ENCODE peak calls at places on chromosomes 11 and 22, in six cellular contexts. F is NCI-H510A; T is stimulated activated CD8-positive, alpha-beta memory T cell treated with anti-CD3 and anti-CD28 coated beads, Interleukin-15, amount 100 ng/mL, for 48 hours; Z is OCI-LY7; X is CD4-positive, alpha-beta T cell; M is HCT116. L is an unnamed sample.

GRCh38 chr11:33936745-33937612 is 45.1 kb upstream of the LMO2 start:
- DNase-seq in F (no peak), T (no peak), Z (no peak), X (no peak), M (no peak), L (peak)

GRCh38 chr11:58801974-58802545 is 42.4 kb downstream of the GLYATL2 start:
- DNase-seq in F (no peak), T (no peak), Z (no peak), X (no peak), M (no peak), L (no peak)

GRCh38 chr22:38968801-38969200 is 11.4 kb downstream of the APOBEC3A start:
- DNase-seq in F (no peak), T (no peak), Z (no peak), X (no peak), M (no peak), L (no peak)

GRCh38 chr11:81658722-81659121 is 1074.9 kb downstream of the FAM181B start:
- DNase-seq in F (no peak), T (no peak), Z (peak), X (no peak), M (no peak), L (peak)

GRCh38 chr11:116233581-116233980 is 539.2 kb downstream of the BUD13 start:
- DNase-seq in F (no peak), T (no peak), Z (no peak), X (no peak), M (no peak), L (no peak)

GRCh38 chr22:38569181-38569971 is 607 bp downstream of the DMC1 start:
- DNase-seq in F (no peak), T (no peak), Z (peak), X (no peak), M (no peak), L (no peak)

GRCh38 chr11:10390375-10390774 is 64.7 kb upstream of the AMPD3 start:
- DNase-seq in F (no peak), T (no peak), Z (no peak), X (no peak), M (no peak), L (peak)

GRCh38 chr11:126474888-126475626 is 119.6 kb downstream of the ST3GAL4 start:
- DNase-seq in F (no peak), T (no peak), Z (no peak), X (no peak), M (no peak), L (no peak)

GRCh38 chr11:16512163-16512562 is 155.8 kb upstream of the SOX6 start:
- DNase-seq in F (no peak), T (no peak), Z (no peak), X (no peak), M (no peak), L (peak)

GRCh38 chr22:36727927-36728488 is 24.5 kb upstream of the CACNG2 start:
- DNase-seq in F (no peak), T (no peak), Z (no peak), X (no peak), M (no peak), L (no peak)

GRCh38 chr11:61738776-61739175 is 13.7 kb upstream of the MYRF start:
- DNase-seq in F (no peak), T (no peak), Z (no peak), X (no peak), M (no peak), L (no peak)

GRCh38 chr11:43268161-43268560 is 43.6 kb upstream of the API5 start:
- DNase-seq in F (no peak), T (no peak), Z (no peak), X (no peak), M (no peak), L (no peak)

GRCh38 chr22:49697047-49697446 is 130.6 kb downstream of the BRD1 start:
- DNase-seq in F (no peak), T (no peak), Z (no peak), X (no peak), M (no peak), L (no peak)

GRCh38 chr11:121456816-121457431 is 4.2 kb upstream of the SORL1-AS1 start:
- DNase-seq in F (no peak), T (no peak), Z (no peak), X (no peak), M (no peak), L (no peak)

GRCh38 chr22:48948575-48949170 is 879.0 kb downstream of the BRD1 start:
- DNase-seq in F (no peak), T (no peak), Z (no peak), X (no peak), M (no peak), L (no peak)

GRCh38 chr11:124707813-124708212 is 31.9 kb upstream of the NRGN start:
- DNase-seq in F (no peak), T (no peak), Z (no peak), X (no peak), M (peak), L (no peak)

GRCh38 chr11:59144579-59145345 is 2.1 kb downstream of the FAM111A start:
- DNase-seq in F (peak), T (peak), Z (peak), X (peak), M (peak), L (peak)

GRCh38 chr11:96149743-96150555 is 193.0 kb downstream of the MAML2 start:
- DNase-seq in F (no peak), T (no peak), Z (no peak), X (no peak), M (no peak), L (peak)

GRCh38 chr11:103491777-103492176 is 382.6 kb downstream of the DYNC2H1 start:
- DNase-seq in F (no peak), T (no peak), Z (no peak), X (no peak), M (no peak), L (no peak)

GRCh38 chr11:2256293-2256913 is 14.0 kb downstream of the ASCL2 start:
- DNase-seq in F (no peak), T (no peak), Z (no peak), X (no peak), M (no peak), L (no peak)

GRCh38 chr11:68780829-68781228 is 29.5 kb upstream of the TESMIN start:
- DNase-seq in F (no peak), T (no peak), Z (peak), X (no peak), M (peak), L (no peak)

GRCh38 chr11:67174311-67174710 is 55.2 kb downstream of the KDM2A start:
- DNase-seq in F (no peak), T (no peak), Z (no peak), X (no peak), M (no peak), L (no peak)

GRCh38 chr11:17915500-17916143 is 97.2 kb downstream of the SERGEF start:
- DNase-seq in F (peak), T (peak), Z (no peak), X (no peak), M (no peak), L (no peak)

GRCh38 chr11:103234974-103235373 is 125.7 kb downstream of the DYNC2H1 start:
- DNase-seq in F (no peak), T (no peak), Z (no peak), X (no peak), M (no peak), L (peak)

GRCh38 chr11:63769044-63769718 is 606 bp upstream of the ZFTA start:
- DNase-seq in F (peak), T (no peak), Z (peak), X (no peak), M (no peak), L (peak)

GRCh38 chr22:30314918-30315317 is 11.8 kb downstream of the TBC1D10A start:
- DNase-seq in F (no peak), T (peak), Z (no peak), X (no peak), M (no peak), L (no peak)

GRCh38 chr22:30940655-30941362 is 27.8 kb downstream of the MORC2 start:
- DNase-seq in F (no peak), T (no peak), Z (no peak), X (peak), M (no peak), L (no peak)

GRCh38 chr11:121446752-121447156 is 5.4 kb upstream of the SORL1 start:
- DNase-seq in F (no peak), T (no peak), Z (peak), X (no peak), M (no peak), L (peak)

GRCh38 chr22:37457093-37457893 is 28.9 kb downstream of the MFNG start:
- DNase-seq in F (no peak), T (peak), Z (peak), X (peak), M (peak), L (peak)

GRCh38 chr22:20881869-20882815 is 23.3 kb downstream of the SNAP29 start:
- DNase-seq in F (no peak), T (no peak), Z (no peak), X (no peak), M (no peak), L (no peak)